ENCODE peak calls at places on chromosome 16, in seven cellular contexts. D is uterus, Z is right lobe of liver, W is IMR-90, I is breast epithelium, S is lower leg skin, V is A549. L is an unnamed sample.

GRCh38 chr16:14490281-14490680 is 139.8 kb downstream of the PARN start:
- DNase-seq in W (no peak), I (no peak), Z (peak), D (no peak), S (no peak), V (no peak), L (no peak)

GRCh38 chr16:85253127-85253941 is 141.1 kb upstream of the CIBAR2 start:
- DNase-seq in V (peak), S (no peak), W (peak), D (no peak), Z (peak), I (no peak), L (no peak)

GRCh38 chr16:89924925-89925307 is 1.8 kb downstream of the TUBB3 start:
- DNase-seq in S (no peak), D (no peak), I (no peak), Z (no peak), W (no peak), V (no peak), L (no peak)

GRCh38 chr16:87563714-87564523 is 38.4 kb upstream of the JPH3 start:
- DNase-seq in S (no peak), I (no peak), D (no peak), Z (no peak), V (no peak), W (no peak), L (no peak)

GRCh38 chr16:318628-319027 is 33.9 kb downstream of the AXIN1 start:
- DNase-seq in D (no peak), I (no peak), Z (no peak), W (no peak), S (no peak), V (peak), L (no peak)

GRCh38 chr16:83835972-83836566 is 28.3 kb downstream of the HSBP1 start:
- DNase-seq in S (no peak), D (no peak), W (peak), I (no peak), V (peak), Z (no peak), L (no peak)

GRCh38 chr16:66293207-66293735 is 73.2 kb upstream of the CDH5 start:
- DNase-seq in W (no peak), S (no peak), V (no peak), Z (peak), D (no peak), I (no peak), L (no peak)

GRCh38 chr16:49492090-49492801 is 118.6 kb downstream of the C16orf78 start:
- DNase-seq in I (no peak), V (peak), S (no peak), D (peak), W (no peak), Z (peak), L (no peak)

GRCh38 chr16:21021316-21021715 is 120.7 kb downstream of the LYRM1 start:
- DNase-seq in V (no peak), S (no peak), D (no peak), Z (no peak), I (no peak), W (no peak), L (no peak)

GRCh38 chr16:31400191-31400590 is 7.1 kb downstream of the ITGAD start:
- DNase-seq in V (no peak), S (no peak), I (no peak), W (no peak), D (no peak), Z (no peak), L (no peak)

GRCh38 chr16:76535-77272 is 1.3 kb upstream of the MPG start:
- DNase-seq in I (no peak), D (peak), V (no peak), S (peak), W (peak), Z (no peak), L (no peak)

GRCh38 chr16:84360170-84360569 is 8.2 kb upstream of the ATP2C2 start:
- DNase-seq in Z (no peak), W (peak), V (no peak), S (no peak), I (no peak), D (no peak), L (no peak)

GRCh38 chr16:79372504-79373184 is 227.9 kb downstream of the MAF start:
- DNase-seq in D (peak), V (peak), I (no peak), W (no peak), Z (no peak), S (no peak), L (no peak)

GRCh38 chr16:85853641-85854545 is 45.1 kb upstream of the IRF8 start:
- DNase-seq in I (no peak), D (no peak), V (no peak), W (no peak), Z (no peak), S (no peak), L (no peak)

GRCh38 chr16:23025692-23026305 is 123.5 kb downstream of the USP31 start:
- DNase-seq in I (no peak), D (no peak), Z (no peak), W (no peak), V (no peak), S (no peak), L (no peak)

GRCh38 chr16:2432286-2432685 is 3.0 kb downstream of the CCNF start:
- DNase-seq in Z (peak), D (no peak), W (no peak), S (no peak), I (no peak), V (no peak), L (no peak)

GRCh38 chr16:17302620-17303019 is 168.1 kb downstream of the XYLT1 start:
- DNase-seq in Z (no peak), D (no peak), V (no peak), S (no peak), W (no peak), I (no peak), L (no peak)

GRCh38 chr16:53744449-53744848 is 40.5 kb downstream of the FTO start:
- DNase-seq in V (no peak), S (no peak), I (no peak), W (no peak), D (no peak), Z (no peak), L (no peak)

GRCh38 chr16:90008708-90009145 is 10.5 kb downstream of the DBNDD1 start:
- DNase-seq in V (no peak), W (peak), D (no peak), Z (no peak), I (no peak), S (no peak), L (no peak)

GRCh38 chr16:59574296-59574695 is 840.2 kb upstream of the GOT2 start:
- DNase-seq in S (no peak), V (peak), D (no peak), I (no peak), Z (no peak), W (no peak), L (no peak)

GRCh38 chr16:87538594-87538993 is 45.8 kb upstream of the ZCCHC14 start:
- DNase-seq in S (no peak), Z (no peak), W (peak), V (no peak), D (no peak), I (no peak), L (no peak)

GRCh38 chr16:1678500-1679098 is 520 bp downstream of the JPT2 start:
- DNase-seq in W (peak), V (peak), S (no peak), I (peak), D (peak), Z (peak), L (no peak)

GRCh38 chr16:89315791-89316581 is 98.5 kb downstream of the ZNF778 start:
- DNase-seq in I (no peak), V (peak), Z (no peak), W (peak), D (peak), S (no peak), L (no peak)

GRCh38 chr16:72913551-72913950 is 134.4 kb downstream of the ZFHX3 start:
- DNase-seq in S (no peak), D (no peak), I (no peak), V (no peak), Z (no peak), W (no peak), L (no peak)

GRCh38 chr16:84769416-84769815 is 50.4 kb upstream of the CRISPLD2 start:
- DNase-seq in D (no peak), W (no peak), S (no peak), Z (no peak), V (no peak), I (no peak), L (no peak)

GRCh38 chr16:79071424-79071823 is 529.1 kb downstream of the MAF start:
- DNase-seq in W (no peak), D (peak), S (no peak), V (no peak), Z (no peak), I (no peak), L (no peak)

GRCh38 chr16:15790458-15790857 is 66.4 kb downstream of the MYH11 start:
- DNase-seq in D (no peak), V (no peak), I (no peak), Z (no peak), S (no peak), W (no peak), L (no peak)

DNA sequence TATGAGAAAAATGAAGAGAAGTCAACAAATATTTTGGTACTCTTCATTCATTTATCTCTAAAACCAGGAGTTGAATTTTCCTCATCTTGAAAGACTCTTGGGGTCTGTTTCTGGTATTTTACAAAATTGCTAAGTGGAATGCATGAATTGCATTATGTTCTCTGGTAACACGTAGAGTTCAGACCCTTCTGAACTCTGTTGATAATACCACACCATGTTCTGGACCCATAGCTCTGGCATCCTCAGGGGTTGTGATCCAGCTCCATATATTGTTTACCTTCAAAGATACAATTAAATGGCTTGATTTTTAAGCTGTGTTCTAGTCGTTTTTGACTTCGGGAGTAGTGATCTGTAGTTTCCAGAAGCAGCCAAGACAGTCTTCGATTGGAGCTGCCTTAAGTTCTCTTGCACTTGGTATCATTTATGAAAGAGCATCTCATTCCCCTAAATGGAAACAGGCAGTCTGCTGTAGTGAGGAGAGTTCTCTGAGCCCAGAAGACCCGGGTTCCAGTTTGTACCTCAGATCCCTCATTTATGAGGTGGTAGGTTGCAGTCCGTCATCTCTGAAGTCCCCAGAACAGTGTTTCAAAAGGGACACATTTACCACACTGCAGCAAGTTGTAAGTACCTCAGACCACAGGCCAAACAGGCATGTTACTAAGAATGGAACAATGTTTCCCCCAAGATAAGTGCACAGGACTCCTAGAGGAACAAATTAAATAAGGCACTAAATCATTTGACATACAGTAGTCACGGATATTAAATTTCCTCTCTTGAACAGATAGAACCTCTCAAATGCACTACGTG is 9.6 kb downstream of the PSMD7 start:
- DNase-seq in V (no peak), I (no peak), Z (no peak), W (no peak), D (no peak), S (no peak), L (no peak)
- TF ChIP-seq POLR2A in V (no peak), I (no peak), Z (no peak), W (no peak), D (no peak), S (no peak), L (no peak)

DNA sequence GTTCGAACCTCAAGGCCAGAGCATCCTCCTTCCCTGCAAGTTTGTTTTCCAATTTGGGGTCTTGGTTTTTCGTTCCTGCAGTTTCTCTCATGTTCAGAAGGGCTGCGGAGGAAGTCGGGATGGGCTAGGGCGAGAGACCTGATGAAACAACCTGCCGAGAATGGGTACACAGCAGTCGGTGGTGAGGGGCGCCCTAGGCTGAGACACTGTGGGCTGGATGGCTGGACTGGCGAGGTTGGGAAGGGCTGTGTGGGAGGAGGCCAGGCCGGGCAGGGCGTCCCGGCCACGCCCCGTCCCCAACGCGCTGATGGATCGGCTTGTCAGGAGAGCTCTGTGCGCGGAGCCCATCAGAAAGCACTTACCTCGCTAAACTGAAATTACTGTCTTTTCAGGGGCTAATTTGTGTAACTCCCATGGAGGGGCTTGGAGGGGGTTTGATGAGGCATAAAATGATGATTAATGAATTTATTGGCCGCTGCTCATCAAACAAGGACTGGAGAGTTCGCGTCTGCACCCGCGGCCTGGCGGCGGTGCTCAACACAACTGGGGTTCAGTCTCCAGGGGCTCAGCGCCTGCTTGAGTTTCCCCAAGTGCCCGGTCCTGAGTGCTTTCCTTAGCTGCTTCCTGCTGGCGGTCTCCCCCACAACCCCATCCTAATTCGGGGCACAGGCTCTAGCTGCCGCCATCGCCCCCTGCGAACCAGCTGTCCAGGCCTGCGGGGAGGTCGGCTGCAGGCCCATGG is 9.0 kb downstream of the IRX5 start:
- DNase-seq in W (no peak), S (peak), Z (no peak), I (no peak), V (no peak), D (no peak), L (no peak)
- H3K4me3 ChIP-seq in W (no peak), S (no peak), Z (no peak), I (no peak), V (no peak), D (no peak), L (no peak)

GRCh38 chr16:11251525-11252481 is 4.2 kb downstream of the SOCS1 start:
- DNase-seq in S (no peak), I (no peak), Z (no peak), W (peak), D (no peak), V (no peak), L (no peak)
- TF ChIP-seq POLR2A in S (no peak), I (no peak), Z (no peak), W (peak), D (no peak), V (no peak), L (no peak)

DNA sequence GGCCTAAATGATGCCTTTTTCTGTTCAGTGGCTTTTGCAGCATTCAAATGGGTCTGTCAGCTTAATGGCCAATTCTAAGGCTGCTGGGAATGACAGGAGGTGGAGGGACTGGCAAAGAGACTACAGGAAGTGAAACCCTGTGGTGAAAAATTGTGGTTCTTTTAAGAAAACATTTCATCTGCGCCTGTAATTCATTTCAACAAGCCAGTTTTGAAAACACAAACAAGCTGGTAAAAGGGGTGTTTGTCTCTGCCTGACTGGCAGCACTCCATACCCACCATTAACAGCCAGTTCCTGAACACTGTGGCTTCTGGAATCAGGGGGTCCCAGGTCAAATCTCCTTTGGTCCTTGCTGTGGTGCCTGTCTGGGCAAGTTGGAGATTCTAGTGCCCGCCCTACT is 3.6 kb upstream of the KDM8 start:
- DNase-seq in D (no peak), S (no peak), Z (no peak), W (no peak), I (no peak), V (no peak), L (no peak)
- H3K4me3 ChIP-seq in D (no peak), S (no peak), Z (no peak), W (no peak), I (no peak), V (no peak), L (no peak)

GRCh38 chr16:55508941-55509920 is at the start of gene LPCAT2:
- DNase-seq in V (peak), W (peak), S (peak), I (no peak), D (peak), Z (peak), L (no peak)
- TF ChIP-seq POLR2A in V (peak), W (peak), S (no peak), I (peak), D (peak), Z (peak), L (no peak)

DNA sequence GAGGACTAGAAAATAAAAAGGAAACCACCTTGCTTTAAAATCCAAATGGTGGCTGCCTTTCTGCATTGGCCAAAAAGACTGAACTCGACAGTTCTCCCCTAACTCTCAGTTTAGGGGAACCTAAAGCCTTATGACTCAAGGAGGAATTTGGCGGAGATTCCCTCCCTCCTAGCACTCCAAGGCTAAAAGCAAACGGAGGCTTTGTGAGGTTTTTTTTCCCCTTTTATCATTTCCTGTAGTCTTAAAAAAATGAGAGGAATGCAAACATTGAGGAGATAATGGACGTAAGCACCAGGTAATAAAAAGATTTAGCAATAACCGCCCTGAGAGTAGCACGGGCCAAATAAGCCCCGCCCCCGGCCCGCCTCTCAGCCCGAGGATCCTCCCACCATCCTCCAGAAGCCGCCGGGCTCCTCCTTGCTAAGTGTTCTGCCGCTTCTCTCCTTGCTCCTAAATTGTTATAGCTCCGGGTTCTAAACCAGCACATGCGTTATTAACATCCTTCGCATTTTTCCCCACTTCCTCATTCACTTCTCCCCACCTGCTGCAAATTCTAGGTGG is 5.8 kb upstream of the KIFC3 start:
- DNase-seq in S (peak), Z (peak), D (peak), V (peak), W (peak), I (peak), L (no peak)
- H3K4me3 ChIP-seq in S (no peak), Z (no peak), D (peak), V (no peak), W (no peak), I (no peak), L (no peak)

GRCh38 chr16:57734308-57734924 is 1.2 kb upstream of the KATNB1 start:
- DNase-seq in D (no peak), W (no peak), S (no peak), Z (no peak), I (no peak), V (no peak), L (no peak)

GRCh38 chr16:57734925-57735754 is 430 bp upstream of the KATNB1 start:
- DNase-seq in Z (peak), V (peak), D (peak), S (peak), I (peak), W (peak), L (peak)

GRCh38 chr16:57736419-57737281 is 1.1 kb downstream of the KATNB1 start:
- DNase-seq in Z (no peak), D (no peak), V (peak), I (no peak), S (no peak), W (peak), L (no peak)

GRCh38 chr16:57738844-57739243 is 3.3 kb downstream of the KATNB1 start:
- DNase-seq in V (no peak), D (no peak), S (no peak), I (no peak), W (no peak), Z (no peak), L (no peak)

DNA sequence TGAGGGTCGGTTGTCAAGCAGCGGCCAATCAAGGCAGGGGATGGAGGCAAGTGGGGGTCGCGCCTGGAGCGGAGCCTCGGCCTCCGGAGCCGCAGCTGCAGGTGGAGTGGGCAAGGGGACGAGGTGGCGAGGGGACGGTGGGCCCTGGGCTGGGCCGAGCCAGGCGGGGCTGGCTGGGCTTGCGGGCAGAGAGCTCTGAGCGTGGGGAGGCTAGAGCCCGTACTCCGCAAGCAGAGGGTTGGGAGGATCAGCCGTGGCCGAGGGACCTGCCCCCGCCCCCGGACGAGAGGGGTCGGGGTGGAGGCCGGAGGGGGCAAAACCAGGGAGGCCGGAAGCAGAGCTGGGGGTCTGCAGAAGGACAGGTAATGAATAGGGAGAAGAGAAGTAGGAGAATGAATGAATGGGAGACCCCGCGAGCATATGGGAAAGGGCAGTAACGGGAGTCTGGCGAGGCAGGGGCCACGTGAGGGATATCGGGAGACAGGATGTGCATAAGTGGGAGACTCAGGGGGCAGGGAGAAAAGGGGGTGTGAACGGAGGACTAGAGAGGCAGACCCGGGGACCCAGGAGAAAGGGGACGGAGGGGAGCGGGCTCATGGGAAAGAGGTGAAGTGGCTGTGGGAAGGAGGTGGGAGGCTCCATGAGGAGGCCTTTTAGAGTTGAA is at the start of gene KATNB1:
- DNase-seq in D (no peak), V (no peak), W (no peak), I (no peak), S (no peak), Z (no peak), L (no peak)
- TF ChIP-seq POLR2A in D (no peak), V (peak), W (no peak), I (no peak), S (no peak), Z (no peak), L (peak)

GRCh38 chr16:81780350-81780749 is 1.3 kb downstream of the PLCG2 start:
- DNase-seq in I (no peak), V (no peak), S (no peak), D (no peak), Z (no peak), W (no peak), L (no peak)
- H3K4me3 ChIP-seq in I (peak), V (no peak), S (no peak), D (peak), Z (peak), W (no peak), L (peak)

L was measured in esophagus squamous epithelium.